ENCODE peak calls at places on chromosomes 6 and 20, in seven cellular contexts. I, A, V, T, O, R and Y are unnamed samples.

GRCh38 chr6:81381382-81381916 is 371.0 kb downstream of the TENT5A start:
- DNase-seq in I (no peak), A (no peak), V (no peak), T (no peak), O (no peak), R (no peak), Y (no peak)

GRCh38 chr20:61911824-61912223 is 153.9 kb downstream of the TAF4 start:
- DNase-seq in I (no peak), A (no peak), V (no peak), T (no peak), O (no peak), R (no peak), Y (no peak)

GRCh38 chr6:108732101-108732870 is 115.9 kb upstream of the ARMC2 start:
- DNase-seq in I (no peak), A (no peak), V (no peak), T (peak; percentile 53), O (no peak), R (no peak), Y (no peak)

GRCh38 chr6:167762259-167762962 is 64.3 kb upstream of the AFDN start:
- DNase-seq in I (no peak), A (no peak), V (no peak), T (no peak), O (no peak), R (no peak), Y (peak; percentile 80)

GRCh38 chr6:25713802-25714201 is 40.7 kb upstream of the SLC17A4 start:
- DNase-seq in I (no peak), A (no peak), V (no peak), T (no peak), O (no peak), R (no peak), Y (no peak)

GRCh38 chr20:50680106-50680960 is 11.0 kb downstream of the RIPOR3 start:
- DNase-seq in I (no peak), A (no peak), V (no peak), T (no peak), O (no peak), R (no peak), Y (no peak)

GRCh38 chr6:141540207-141540606 is 592.5 kb upstream of the GJE1 start:
- DNase-seq in I (no peak), A (no peak), V (no peak), T (no peak), O (no peak), R (no peak), Y (no peak)

GRCh38 chr6:2760882-2761842 is 4.0 kb upstream of the WRNIP1 start:
- DNase-seq in I (no peak), A (no peak), V (no peak), T (peak; percentile 30), O (no peak), R (no peak), Y (no peak)

GRCh38 chr6:86193821-86194220 is 551.1 kb upstream of the SYNCRIP start:
- DNase-seq in I (no peak), A (no peak), V (no peak), T (no peak), O (no peak), R (no peak), Y (no peak)

GRCh38 chr6:69456086-69456485 is 340.7 kb downstream of the LMBRD1 start:
- DNase-seq in I (no peak), A (no peak), V (no peak), T (no peak), O (no peak), R (no peak), Y (no peak)

GRCh38 chr20:50111120-50111828 is 1.7 kb downstream of the UBE2V1 start:
- DNase-seq in I (no peak), A (no peak), V (no peak), T (peak; percentile 40), O (no peak), R (no peak), Y (no peak)

GRCh38 chr6:98828991-98829411 is 5.4 kb upstream of the POU3F2 start:
- DNase-seq in I (no peak), A (no peak), V (no peak), T (peak; percentile 50), O (no peak), R (no peak), Y (no peak)

GRCh38 chr6:127302728-127303675 is 36.3 kb downstream of the RNF146 start:
- DNase-seq in I (peak; percentile 11), A (no peak), V (peak; percentile 4), T (no peak), O (no peak), R (no peak), Y (peak; percentile 58)

GRCh38 chr20:15005300-15005986 is 668.0 kb upstream of the FLRT3 start:
- DNase-seq in I (no peak), A (no peak), V (no peak), T (no peak), O (no peak), R (no peak), Y (no peak)

GRCh38 chr6:19472850-19473249 is 364.3 kb upstream of the ID4 start:
- DNase-seq in I (no peak), A (no peak), V (no peak), T (peak; percentile 27), O (no peak), R (no peak), Y (peak; percentile 50)

GRCh38 chr6:129882510-129883023 is 21.5 kb upstream of the TMEM244 start:
- DNase-seq in I (no peak), A (no peak), V (no peak), T (no peak), O (no peak), R (no peak), Y (no peak)

GRCh38 chr20:47152078-47152477 is 204.4 kb downstream of the ZMYND8 start:
- DNase-seq in I (no peak), A (no peak), V (no peak), T (no peak), O (no peak), R (no peak), Y (no peak)

GRCh38 chr20:37853823-37854375 is 49.0 kb upstream of the VSTM2L start:
- DNase-seq in I (no peak), A (no peak), V (no peak), T (no peak), O (no peak), R (no peak), Y (no peak)

GRCh38 chr6:89145461-89145961 is 344 bp upstream of the PM20D2 start:
- DNase-seq in I (no peak), A (no peak), V (no peak), T (peak; percentile 8), O (no peak), R (peak; percentile 51), Y (no peak)

GRCh38 chr6:107489636-107490567 is at the start of gene SOBP:
- DNase-seq in I (peak; percentile 37), A (peak; percentile 75), V (peak; percentile 21), T (peak; percentile 61), O (peak; percentile 62), R (peak; percentile 66), Y (peak; percentile 78)

GRCh38 chr6:10521104-10521808 is at the start of gene GCNT2:
- DNase-seq in I (no peak), A (no peak), V (no peak), T (peak; percentile 94), O (no peak), R (no peak), Y (no peak)

GRCh38 chr6:163308629-163309276 is 105.8 kb upstream of the QKI start:
- DNase-seq in I (no peak), A (no peak), V (no peak), T (peak; percentile 33), O (no peak), R (no peak), Y (no peak)

GRCh38 chr6:3808759-3809514 is 40.2 kb upstream of the FAM50B start:
- DNase-seq in I (no peak), A (peak; percentile 89), V (no peak), T (no peak), O (no peak), R (no peak), Y (peak; percentile 71)

GRCh38 chr6:169738972-169739529 is 12.3 kb downstream of the DYNLT2 start:
- DNase-seq in I (no peak), A (no peak), V (no peak), T (no peak), O (no peak), R (no peak), Y (no peak)

GRCh38 chr6:13934721-13935120 is 10.0 kb downstream of the RNF182 start:
- DNase-seq in I (no peak), A (no peak), V (no peak), T (no peak), O (no peak), R (no peak), Y (no peak)

GRCh38 chr6:112349915-112350314 is 2.8 kb downstream of the RFPL4B start:
- DNase-seq in I (no peak), A (no peak), V (no peak), T (no peak), O (no peak), R (no peak), Y (no peak)

GRCh38 chr6:40907198-40907701 is 131.8 kb downstream of the UNC5CL start:
- DNase-seq in I (peak; percentile 91), A (no peak), V (no peak), T (no peak), O (no peak), R (no peak), Y (no peak)